ENCODE peak calls at places on chromosome 22, in four cellular contexts. A is stimulated activated CD8-positive, alpha-beta memory T cell treated with anti-CD3 and anti-CD28 coated beads, Interleukin-2, amount 100 ng/mL, for 48 hours; O is substantia nigra; Q is NCI-H82. M is an unnamed sample.

GRCh38 chr22:48476599-48476998 is 1351.1 kb downstream of the BRD1 start:
- DNase-seq in A (no peak), O (no peak), Q (no peak), M (no peak)

GRCh38 chr22:43088616-43088978 is 594 bp downstream of the TTLL1 start:
- DNase-seq in Q (peak; percentile 30), O (no peak), A (no peak), M (no peak)

GRCh38 chr22:26757496-26757895 is 100.1 kb downstream of the MIAT start:
- DNase-seq in Q (no peak), O (no peak), A (no peak), M (no peak)

GRCh38 chr22:22552630-22553029 is 6.4 kb downstream of the PRAME start:
- DNase-seq in A (no peak), Q (peak; percentile 75), O (no peak), M (peak; percentile 14)

GRCh38 chr22:40479126-40479800 is 108.9 kb downstream of the SGSM3 start:
- DNase-seq in A (no peak), Q (peak; percentile 70), O (no peak), M (peak; percentile 23)

GRCh38 chr22:39306456-39307361 is 12.7 kb downstream of the RPL3 start:
- DNase-seq in Q (peak; percentile 77), A (peak; percentile 43), O (peak; percentile 36), M (peak; percentile 49)

GRCh38 chr22:19767427-19768380 is 7.1 kb downstream of the TBX1 start:
- DNase-seq in A (no peak), Q (no peak), O (no peak), M (no peak)

GRCh38 chr22:23278883-23279675 is 98.8 kb downstream of the BCR start:
- DNase-seq in Q (no peak), A (no peak), O (no peak), M (peak; percentile 26)

GRCh38 chr22:46321387-46321775 is 14.1 kb upstream of the TRMU start:
- DNase-seq in A (no peak), Q (no peak), O (no peak), M (no peak)

GRCh38 chr22:27473533-27473932 is 328.0 kb downstream of the MN1 start:
- DNase-seq in Q (peak; percentile 44), O (no peak), A (no peak), M (no peak)

GRCh38 chr22:50032941-50033601 is 20.5 kb upstream of the IL17REL start:
- DNase-seq in Q (no peak), A (no peak), O (no peak), M (no peak)

GRCh38 chr22:50206599-50206998 is 5.8 kb downstream of the SELENOO start:
- DNase-seq in O (no peak), A (no peak), Q (peak; percentile 47), M (peak; percentile 27)

GRCh38 chr22:16933924-16934282 is 74.1 kb downstream of the GAB4 start:
- DNase-seq in Q (no peak), O (no peak), A (no peak), M (no peak)

GRCh38 chr22:41350087-41350486 is 31.7 kb upstream of the TEF start:
- DNase-seq in Q (no peak), A (no peak), O (no peak), M (no peak)

GRCh38 chr22:37368058-37368457 is 59.2 kb downstream of the ELFN2 start:
- DNase-seq in O (no peak), A (no peak), Q (no peak), M (no peak)

GRCh38 chr22:33036881-33037280 is 21.3 kb downstream of the SYN3 start:
- DNase-seq in O (no peak), A (no peak), Q (no peak), M (peak; percentile 91)

GRCh38 chr22:47092896-47093311 is 330.5 kb downstream of the TBC1D22A start:
- DNase-seq in Q (no peak), A (no peak), O (no peak), M (no peak)

GRCh38 chr22:50706481-50707125 is 31.4 kb upstream of the ACR start:
- DNase-seq in O (no peak), Q (no peak), A (no peak), M (no peak)